ENCODE peak calls at places on chromosomes 12 and 14, in ten cellular contexts. W, G, B, H, P, K, N, I, T and U are unnamed samples.

GRCh38 chr14:103662591-103662990 is 33.6 kb downstream of the KLC1 start:
- DNase-seq in W (no peak), P (no peak), N (no peak), T (no peak), B (no peak), G (no peak), H (no peak), I (no peak), K (no peak), U (no peak)

GRCh38 chr12:51972849-51973273 is 21.4 kb downstream of the ACVR1B start:
- DNase-seq in H (no peak), G (no peak), T (peak), N (peak), W (no peak), B (peak), I (peak), K (peak), P (peak), U (peak)

GRCh38 chr12:130555628-130556485 is 160.2 kb downstream of the RIMBP2 start:
- DNase-seq in T (peak), B (no peak), I (no peak), G (no peak), P (peak), N (no peak), W (no peak), H (no peak), K (no peak), U (no peak)

GRCh38 chr14:99755068-99755405 is 38.2 kb upstream of the EML1 start:
- DNase-seq in T (no peak), B (no peak), W (no peak), N (no peak), G (no peak), H (no peak), I (no peak), K (no peak), P (no peak), U (no peak)

GRCh38 chr12:126617312-126617711 is 1552.1 kb downstream of the AACS start:
- DNase-seq in K (no peak), I (no peak), W (no peak), G (peak), P (no peak), T (no peak), B (no peak), H (no peak), N (no peak), U (peak)

GRCh38 chr14:96280104-96280503 is 24.1 kb downstream of the BDKRB1 start:
- DNase-seq in W (no peak), T (no peak), K (no peak), P (no peak), N (no peak), I (no peak), B (no peak), G (no peak), H (no peak), U (no peak)

GRCh38 chr14:105605501-105606304 is 79.3 kb downstream of the TMEM121 start:
- DNase-seq in K (no peak), H (no peak), N (no peak), I (no peak), P (no peak), W (no peak), T (peak), G (no peak), B (no peak), U (no peak)

GRCh38 chr12:132185698-132186097 is 41.4 kb downstream of the NOC4L start:
- DNase-seq in B (no peak), T (no peak), H (no peak), N (peak), W (no peak), G (no peak), K (no peak), I (no peak), P (no peak), U (no peak)